ENCODE peak calls at places on chromosome 7, in four cellular contexts. P is HT1080, R is posterior vena cava, U is fibroblast of pulmonary artery. V is an unnamed sample.

GRCh38 chr7:26368542-26368941 is 76.9 kb downstream of the SNX10 start:
- DNase-seq in P (peak; percentile 27), U (peak; percentile 16), R (no peak), V (peak; percentile 4)

GRCh38 chr7:143436539-143436938 is 6.7 kb upstream of the TAS2R60 start:
- DNase-seq in R (no peak), U (no peak), P (no peak), V (no peak)

GRCh38 chr7:137944168-137944567 is 57.7 kb downstream of the CREB3L2 start:
- DNase-seq in U (no peak), R (no peak), P (no peak), V (no peak)

GRCh38 chr7:106108988-106109387 is 3.1 kb downstream of the SYPL1 start:
- DNase-seq in P (no peak), U (peak; percentile 13), R (no peak), V (no peak)

GRCh38 chr7:5526190-5527037 is 102.8 kb upstream of the TNRC18 start:
- DNase-seq in R (no peak), P (peak; percentile 75), U (peak; percentile 55), V (peak; percentile 75)

GRCh38 chr7:44384586-44385383 is 59.4 kb upstream of the CAMK2B start:
- DNase-seq in P (no peak), R (no peak), U (no peak), V (no peak)

GRCh38 chr7:129610709-129611245 is 743 bp upstream of the NRF1 start:
- DNase-seq in P (no peak), R (no peak), U (no peak), V (no peak)

GRCh38 chr7:129262333-129262732 is 37.5 kb downstream of the AHCYL2 start:
- DNase-seq in P (peak; percentile 20), U (no peak), R (no peak), V (no peak)

GRCh38 chr7:23469150-23469960 is 936 bp downstream of the IGF2BP3 start:
- DNase-seq in R (no peak), U (no peak), P (no peak), V (peak; percentile 75)

GRCh38 chr7:115332691-115333090 is 410.8 kb downstream of the MDFIC start:
- DNase-seq in U (peak; percentile 4), R (no peak), P (no peak), V (no peak)

GRCh38 chr7:6252748-6253147 is 19.7 kb downstream of the CYTH3 start:
- DNase-seq in P (no peak), R (no peak), U (peak; percentile 43), V (no peak)

GRCh38 chr7:33874943-33875342 is 30.4 kb upstream of the BMPER start:
- DNase-seq in R (no peak), U (peak; percentile 85), P (no peak), V (no peak)

GRCh38 chr7:23205861-23206510 is 24.1 kb downstream of the NUP42 start:
- DNase-seq in R (peak; percentile 84), U (peak; percentile 4), P (no peak), V (peak; percentile 53)

GRCh38 chr7:32428546-32428945 is 61.6 kb downstream of the LSM5 start:
- DNase-seq in R (no peak), P (no peak), U (no peak), V (no peak)

GRCh38 chr7:55550838-55551537 is 21.3 kb downstream of the VOPP1 start:
- DNase-seq in P (no peak), U (no peak), R (no peak), V (no peak)

GRCh38 chr7:66769833-66770512 is 29.4 kb downstream of the RABGEF1 start:
- DNase-seq in R (no peak), P (no peak), U (peak; percentile 42), V (no peak)

GRCh38 chr7:109641445-109641844 is 1071.8 kb downstream of the DNAJB9 start:
- DNase-seq in U (no peak), P (peak; percentile 46), R (no peak), V (no peak)

GRCh38 chr7:84204655-84205054 is 10.1 kb upstream of the SEMA3A start:
- DNase-seq in U (no peak), R (no peak), P (no peak), V (no peak)

GRCh38 chr7:103142494-103142893 is 6.4 kb downstream of the NAPEPLD start:
- DNase-seq in R (no peak), U (no peak), P (peak; percentile 24), V (no peak)

GRCh38 chr7:82625377-82625776 is 181.8 kb upstream of the CACNA2D1 start:
- DNase-seq in P (no peak), U (no peak), R (no peak), V (no peak)

GRCh38 chr7:83072576-83073517 is 89.8 kb downstream of the PCLO start:
- DNase-seq in U (no peak), P (no peak), R (no peak), V (no peak)

GRCh38 chr7:100949227-100949930 is at the start of gene MUC3A:
- DNase-seq in R (no peak), U (no peak), P (no peak), V (no peak)

GRCh38 chr7:6096581-6096980 is 65.4 kb downstream of the ANKRD61 start:
- DNase-seq in U (no peak), R (no peak), P (no peak), V (no peak)

GRCh38 chr7:92835851-92836488 is 403 bp downstream of the CDK6 start:
- DNase-seq in R (no peak), U (peak; percentile 40), P (no peak), V (peak; percentile 69)